ENCODE peak calls at places on chromosomes 11 and 22, in six cellular contexts. O is HCT116, L is IMR-90, B is A549, R is K562, Z is HepG2. Y is an unnamed sample.

GRCh38 chr11:134266841-134267251 is 9.3 kb upstream of the GLB1L3 start:
- DNase-seq in O (no peak), L (peak; percentile 72), B (no peak), R (no peak), Z (no peak), Y (no peak)

GRCh38 chr11:27615833-27616232 is 84.4 kb downstream of the BDNF start:
- DNase-seq in O (no peak), L (no peak), B (no peak), R (no peak), Z (no peak), Y (no peak)

GRCh38 chr22:37045958-37046357 is 5.6 kb upstream of the KCTD17 start:
- DNase-seq in O (no peak), L (peak; percentile 62), B (peak; percentile 32), R (peak; percentile 31), Z (no peak), Y (peak; percentile 64)

GRCh38 chr22:31932863-31933262 is 11.5 kb upstream of the YWHAH start:
- DNase-seq in O (no peak), L (no peak), B (no peak), R (no peak), Z (peak; percentile 34), Y (no peak)

GRCh38 chr11:100908746-100909145 is 220.9 kb downstream of the PGR start:
- DNase-seq in O (no peak), L (peak; percentile 52), B (no peak), R (no peak), Z (no peak), Y (no peak)

GRCh38 chr11:122711831-122712378 is 56.4 kb downstream of the UBASH3B start:
- DNase-seq in O (no peak), L (no peak), B (no peak), R (no peak), Z (no peak), Y (peak; percentile 67)

GRCh38 chr11:75737314-75737713 is 19.7 kb downstream of the MOGAT2 start:
- DNase-seq in O (no peak), L (no peak), B (no peak), R (no peak), Z (no peak), Y (no peak)

GRCh38 chr22:19358703-19359553 is 67.4 kb upstream of the CLTCL1 start:
- DNase-seq in O (no peak), L (no peak), B (no peak), R (no peak), Z (no peak), Y (no peak)

GRCh38 chr11:267491-267994 is 10.7 kb upstream of the NLRP6 start:
- DNase-seq in O (no peak), L (no peak), B (peak; percentile 35), R (peak; percentile 69), Z (no peak), Y (no peak)

GRCh38 chr22:31621507-31622160 is 40.4 kb downstream of the PISD start:
- DNase-seq in O (no peak), L (no peak), B (no peak), R (no peak), Z (no peak), Y (no peak)

GRCh38 chr11:86041975-86042378 is 26.9 kb downstream of the PICALM start:
- DNase-seq in O (peak; percentile 76), L (peak; percentile 94), B (peak; percentile 63), R (peak; percentile 78), Z (peak; percentile 77), Y (peak; percentile 68)

GRCh38 chr11:86696004-86696403 is 23.6 kb upstream of the ME3 start:
- DNase-seq in O (peak; percentile 27), L (peak; percentile 92), B (no peak), R (no peak), Z (peak; percentile 11), Y (no peak)

GRCh38 chr11:44318369-44318768 is 8.4 kb upstream of the ALX4 start:
- DNase-seq in O (no peak), L (no peak), B (no peak), R (no peak), Z (no peak), Y (no peak)

GRCh38 chr11:48096588-48097525 is 116.5 kb downstream of the PTPRJ start:
- DNase-seq in O (peak; percentile 35), L (peak; percentile 39), B (no peak), R (no peak), Z (peak; percentile 31), Y (no peak)

GRCh38 chr11:45839204-45839603 is 8.1 kb upstream of the CRY2 start:
- DNase-seq in O (no peak), L (no peak), B (no peak), R (no peak), Z (no peak), Y (no peak)

GRCh38 chr22:31173386-31174145 is 13.6 kb downstream of the RNF185 start:
- DNase-seq in O (no peak), L (peak; percentile 95), B (peak; percentile 16), R (no peak), Z (no peak), Y (no peak)

GRCh38 chr11:104028476-104028875 is 8.0 kb upstream of the DDI1 start:
- DNase-seq in O (no peak), L (peak; percentile 7), B (no peak), R (no peak), Z (no peak), Y (no peak)

GRCh38 chr11:68463714-68464113 is 3.2 kb downstream of the PPP6R3 start:
- DNase-seq in O (no peak), L (no peak), B (no peak), R (no peak), Z (no peak), Y (no peak)

GRCh38 chr11:61195016-61195695 is 8.2 kb upstream of the PGA3 start:
- DNase-seq in O (no peak), L (no peak), B (no peak), R (no peak), Z (no peak), Y (no peak)

GRCh38 chr11:66112041-66112491 is 42.0 kb downstream of the PACS1 start:
- DNase-seq in O (no peak), L (no peak), B (no peak), R (no peak), Z (no peak), Y (no peak)

GRCh38 chr11:12868315-12869073 is 140.6 kb upstream of the RASSF10 start:
- DNase-seq in O (no peak), L (peak; percentile 27), B (no peak), R (no peak), Z (no peak), Y (no peak)
- TF ChIP-seq CTCF in O (peak; percentile 21), L (peak; percentile 37), B (peak; percentile 41), R (no peak), Z (peak; percentile 23), Y (peak; percentile 50)

GRCh38 chr11:119376197-119376847 is 5.2 kb downstream of the USP2 start:
- DNase-seq in O (no peak), L (peak; percentile 37), B (no peak), R (no peak), Z (peak; percentile 88), Y (peak; percentile 33)

GRCh38 chr11:119377961-119378667 is 3.4 kb downstream of the USP2 start:
- DNase-seq in O (no peak), L (no peak), B (no peak), R (peak; percentile 65), Z (no peak), Y (peak; percentile 8)

GRCh38 chr11:119375629-119376196 is 5.8 kb downstream of the USP2 start:
- DNase-seq in O (no peak), L (peak; percentile 86), B (no peak), R (peak; percentile 56), Z (peak; percentile 58), Y (peak; percentile 45)

GRCh38 chr11:119378851-119379465 is 2.5 kb downstream of the USP2 start:
- DNase-seq in O (no peak), L (no peak), B (no peak), R (peak; percentile 23), Z (no peak), Y (no peak)

GRCh38 chr11:119377112-119377901 is 4.2 kb downstream of the USP2 start:
- DNase-seq in O (no peak), L (no peak), B (no peak), R (no peak), Z (no peak), Y (peak; percentile 8)
- H3K27ac ChIP-seq in O (no peak overlapping the region), L (no peak overlapping the region), B (no peak overlapping the region), R (peak overlapping the region; percentile 25), Z (peak overlapping the region; percentile 68), Y (peak overlapping the region; percentile 64)

DNA sequence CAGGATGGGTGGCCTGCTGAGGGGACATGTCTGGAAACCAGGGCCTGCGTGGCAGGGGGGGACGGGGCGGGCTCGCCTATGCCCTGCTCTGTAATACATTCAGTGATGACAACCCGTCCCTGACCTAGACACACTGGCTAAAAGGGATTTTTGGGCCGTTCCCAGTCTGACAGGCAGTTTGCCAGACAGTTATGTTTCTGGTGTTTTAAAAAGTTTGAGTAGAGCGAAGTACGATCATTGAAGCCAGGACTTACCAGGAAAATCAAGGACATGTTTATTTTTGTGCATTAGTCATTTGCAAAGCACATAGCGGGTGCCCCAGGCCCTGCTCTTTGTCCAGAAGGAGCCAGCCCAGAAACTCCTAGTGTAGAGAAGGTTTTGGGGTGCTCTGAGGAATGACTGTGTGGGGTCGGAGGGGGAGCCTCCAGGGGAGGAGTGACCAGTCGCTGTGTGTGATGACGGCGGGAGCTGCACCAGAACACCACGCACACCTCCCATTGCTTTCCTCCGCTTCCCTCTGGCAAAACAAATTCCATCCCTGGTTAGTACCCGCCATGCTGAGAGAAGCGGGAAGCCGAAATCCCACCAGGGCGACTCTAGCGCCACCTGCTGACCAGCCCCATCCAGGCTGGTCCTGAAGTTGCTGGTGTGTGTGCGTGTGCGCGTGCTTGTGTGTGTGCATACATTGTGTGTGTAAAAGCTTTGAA is 50.8 kb downstream of the FBLN1 start:
- DNase-seq in O (peak; percentile 63), L (peak; percentile 93), B (peak; percentile 83), R (peak; percentile 68), Z (peak; percentile 73), Y (peak; percentile 95)
- TF ChIP-seq RAD21 in O (peak; percentile 93), L (peak; percentile 97), B (peak; percentile 88), R (peak; percentile 41), Z (peak; percentile 94), Y (peak; percentile 98)

DNA sequence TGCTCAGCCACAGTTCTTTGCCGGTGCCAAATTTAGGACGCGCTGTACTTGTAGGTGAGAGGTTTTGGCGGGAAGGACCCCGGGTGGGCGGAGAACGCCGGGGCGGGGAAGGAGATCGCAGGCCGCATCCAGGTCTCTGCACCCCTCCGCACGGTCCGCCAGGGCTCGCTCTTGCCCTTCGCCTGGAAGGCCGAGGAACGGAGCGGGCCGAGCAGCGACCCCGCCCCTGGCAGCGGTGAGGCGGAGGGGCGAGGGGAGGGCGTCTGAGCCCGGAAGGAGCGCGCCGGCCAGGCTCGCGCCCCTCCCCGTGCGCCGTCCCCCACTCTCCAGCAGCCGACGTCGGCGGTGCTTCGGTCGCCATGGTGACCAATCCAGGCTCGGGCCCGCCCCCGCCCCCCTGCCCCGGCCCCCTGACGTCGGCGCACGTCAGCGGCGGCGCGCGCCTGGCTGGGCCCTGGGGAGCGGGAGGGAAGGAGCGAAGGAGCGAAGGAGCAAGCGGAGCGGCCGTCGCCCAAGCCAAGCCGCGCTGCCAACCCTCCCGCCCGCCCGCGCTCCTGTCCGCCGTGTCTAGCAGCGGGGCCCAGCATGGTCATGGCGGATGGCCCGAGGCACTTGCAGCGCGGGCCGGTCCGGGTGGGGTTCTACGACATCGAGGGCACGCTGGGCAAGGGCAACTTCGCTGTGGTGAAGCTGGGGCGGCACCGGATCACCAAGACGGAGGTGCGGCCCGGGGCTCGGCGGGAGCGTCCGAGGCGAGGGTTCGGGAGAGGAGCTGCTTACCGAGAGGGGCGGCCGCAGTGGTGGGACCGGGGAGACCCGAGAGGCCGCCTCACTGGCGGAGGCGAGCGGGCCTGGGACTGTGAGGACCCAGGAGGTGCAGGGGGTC is at the start of gene SIK2:
- DNase-seq in O (peak; percentile 87), L (peak; percentile 94), B (peak; percentile 54), R (peak; percentile 95), Z (peak; percentile 89), Y (peak; percentile 98)
- TF ChIP-seq CTCF in O (peak; percentile 94), L (peak; percentile 98), B (peak; percentile 84), R (peak; percentile 96), Z (peak; percentile 99), Y (peak; percentile 79)